ENCODE peak calls at places on chromosomes 7 and 10, in six cellular contexts. L is neural progenitor cell; Y is naive thymus-derived CD4-positive, alpha-beta T cell; V is upper lobe of left lung; P is heart right ventricle; G is hepatocyte. K is an unnamed sample. For H3K9me3 and H3K4me1, the result is how much of the 10 kb centered on the place peaks cover.

GRCh38 chr10:71126432-71126831 is 85.9 kb upstream of the UNC5B start:
- DNase-seq in L (no peak), Y (no peak), V (no peak), P (no peak), G (peak), K (no peak)

GRCh38 chr7:148883233-148884048 is 650 bp downstream of the EZH2 start:
- DNase-seq in L (peak), Y (peak), V (peak), P (peak), G (peak), K (peak)

GRCh38 chr10:97534746-97535367 is 36.1 kb downstream of the UBTD1 start:
- DNase-seq in L (peak), Y (no peak), V (peak), P (no peak), G (no peak), K (no peak)

GRCh38 chr10:43209651-43210141 is 57.2 kb downstream of the RASGEF1A start:
- DNase-seq in L (no peak), Y (no peak), V (no peak), P (no peak), G (no peak), K (no peak)

GRCh38 chr10:75764974-75765551 is 333.6 kb downstream of the LRMDA start:
- DNase-seq in L (peak), Y (no peak), V (no peak), P (no peak), G (no peak), K (no peak)

GRCh38 chr7:78924581-78924980 is 528.9 kb downstream of the MAGI2 start:
- DNase-seq in L (peak), Y (no peak), V (no peak), P (no peak), G (peak), K (no peak)

GRCh38 chr7:159117366-159118219 is 27.1 kb downstream of the VIPR2 start:
- DNase-seq in L (no peak), Y (no peak), V (no peak), P (no peak), G (no peak), K (no peak)

GRCh38 chr7:140364819-140365218 is 33.5 kb downstream of the SLC37A3 start:
- DNase-seq in L (no peak), Y (no peak), V (no peak), P (no peak), G (no peak), K (no peak)

GRCh38 chr7:115042596-115042995 is 120.7 kb downstream of the MDFIC start:
- DNase-seq in L (no peak), Y (no peak), V (no peak), P (no peak), G (no peak), K (no peak)

GRCh38 chr7:70997275-70997674 is 134.7 kb upstream of the GALNT17 start:
- DNase-seq in L (no peak), Y (no peak), V (no peak), P (no peak), G (no peak), K (no peak)

GRCh38 chr10:22620140-22620857 is 94.1 kb downstream of the PIP4K2A start:
- DNase-seq in L (no peak), Y (no peak), V (peak), P (peak), G (no peak), K (no peak)

GRCh38 chr10:113142601-113143000 is 192.6 kb downstream of the TCF7L2 start:
- DNase-seq in L (no peak), Y (no peak), V (no peak), P (no peak), G (peak), K (no peak)

GRCh38 chr7:116741625-116742316 is 69.8 kb downstream of the MET start:
- DNase-seq in L (no peak), Y (no peak), V (no peak), P (no peak), G (no peak), K (no peak)

GRCh38 chr7:109694122-109694521 is 1124.4 kb downstream of the DNAJB9 start:
- DNase-seq in L (no peak), Y (no peak), V (no peak), P (no peak), G (no peak), K (no peak)

GRCh38 chr7:449249-450019 is 70.2 kb downstream of the PDGFA start:
- DNase-seq in L (no peak), Y (no peak), V (no peak), P (no peak), G (no peak), K (no peak)

GRCh38 chr7:19665399-19666008 is 43.3 kb downstream of the POLR1F start:
- DNase-seq in L (peak), Y (no peak), V (no peak), P (no peak), G (peak), K (no peak)

GRCh38 chr10:44386546-44387052 is 1.7 kb upstream of the CXCL12 start:
- DNase-seq in L (peak), Y (peak), V (peak), P (peak), G (peak), K (no peak)

GRCh38 chr7:173120-173918 is 19.1 kb upstream of the FAM20C start:
- DNase-seq in L (no peak), Y (no peak), V (no peak), P (no peak), G (no peak), K (no peak)

GRCh38 chr10:17214991-17215781 is 12.9 kb upstream of the VIM start:
- DNase-seq in L (no peak), Y (no peak), V (no peak), P (no peak), G (no peak), K (no peak)

GRCh38 chr7:130831817-130832481 is 97.9 kb upstream of the KLF14 start:
- DNase-seq in L (peak), Y (no peak), V (no peak), P (no peak), G (peak), K (no peak)

GRCh38 chr7:112594397-112594796 is 113.6 kb downstream of the LSMEM1 start:
- DNase-seq in L (peak), Y (no peak), V (no peak), P (no peak), G (peak), K (no peak)

GRCh38 chr10:119522747-119523426 is 19.6 kb downstream of the RGS10 start:
- DNase-seq in L (no peak), Y (no peak), V (no peak), P (no peak), G (no peak), K (no peak)

GRCh38 chr7:147547252-147547897 is 1043.2 kb upstream of the C7orf33 start:
- DNase-seq in L (peak), Y (no peak), V (peak), P (no peak), G (peak), K (no peak)

GRCh38 chr7:113199841-113200240 is 81.5 kb upstream of the SMIM30 start:
- DNase-seq in L (no peak), Y (no peak), V (no peak), P (no peak), G (no peak), K (no peak)

GRCh38 chr7:75866497-75867389 is 12.1 kb upstream of the RHBDD2 start:
- DNase-seq in L (peak), Y (peak), V (peak), P (peak), G (peak), K (peak)

GRCh38 chr7:73536479-73536878 is 14.4 kb upstream of the BAZ1B start:
- DNase-seq in L (no peak), Y (no peak), V (no peak), P (no peak), G (no peak), K (no peak)

GRCh38 chr10:119595134-119595714 is 1.5 kb downstream of the TIAL1 start:
- DNase-seq in L (peak), Y (no peak), V (no peak), P (no peak), G (peak), K (no peak)

GRCh38 chr10:1939016-1939415 is 201.7 kb upstream of the ADARB2 start:
- DNase-seq in L (no peak), Y (no peak), V (no peak), P (no peak), G (no peak), K (no peak)

GRCh38 chr7:116588641-116589594 is 64.1 kb downstream of the CAV1 start:
- DNase-seq in L (peak), Y (no peak), V (no peak), P (no peak), G (peak), K (no peak)

GRCh38 chr7:30984359-30985107 is 20.8 kb downstream of the GHRHR start:
- DNase-seq in L (peak), Y (no peak), V (no peak), P (no peak), G (no peak), K (no peak)

GRCh38 chr7:134730359-134730758 is 49.1 kb upstream of the CALD1 start:
- DNase-seq in L (no peak), Y (no peak), V (no peak), P (no peak), G (no peak), K (no peak)

GRCh38 chr10:95309958-95310357 is 19.2 kb upstream of the PDLIM1 start:
- DNase-seq in L (no peak), Y (no peak), V (no peak), P (no peak), G (no peak), K (no peak)

GRCh38 chr7:87474533-87475358 is 734 bp downstream of the ABCB4 start:
- DNase-seq in L (peak), Y (no peak), V (no peak), P (peak), G (peak), K (no peak)

GRCh38 chr7:77575187-77575586 is 38.1 kb downstream of the PTPN12 start:
- DNase-seq in L (no peak), Y (no peak), V (no peak), P (no peak), G (no peak), K (no peak)

GRCh38 chr10:123645016-123645415 is 21.1 kb upstream of the GPR26 start:
- DNase-seq in L (no peak), Y (no peak), V (no peak), P (no peak), G (no peak), K (no peak)

GRCh38 chr7:47119408-47119807 is 462.5 kb downstream of the TNS3 start:
- DNase-seq in L (no peak), Y (no peak), V (no peak), P (no peak), G (no peak), K (no peak)

GRCh38 chr7:1920266-1920681 is 250.2 kb downstream of the ELFN1 start:
- DNase-seq in L (no peak), Y (no peak), V (no peak), P (no peak), G (no peak), K (no peak)

GRCh38 chr10:115915429-115915828 is 357.6 kb downstream of the GFRA1 start:
- DNase-seq in L (no peak), Y (no peak), V (no peak), P (no peak), G (no peak), K (no peak)
- H3K9me3 ChIP-seq in L (under half), Y (under half), V (under half), P (under half), G (under half), K (under half)

GRCh38 chr7:80896856-80897598 is 21.8 kb downstream of the SEMA3C start:
- DNase-seq in L (no peak), Y (no peak), V (no peak), P (no peak), G (no peak), K (no peak)

GRCh38 chr7:80902716-80903308 is 16.0 kb downstream of the SEMA3C start:
- DNase-seq in L (no peak), Y (no peak), V (no peak), P (no peak), G (no peak), K (no peak)

GRCh38 chr7:80905334-80905733 is 13.5 kb downstream of the SEMA3C start:
- DNase-seq in L (peak), Y (no peak), V (no peak), P (no peak), G (no peak), K (no peak)

GRCh38 chr7:80902035-80902434 is 16.8 kb downstream of the SEMA3C start:
- DNase-seq in L (no peak), Y (no peak), V (no peak), P (no peak), G (no peak), K (no peak)

DNA sequence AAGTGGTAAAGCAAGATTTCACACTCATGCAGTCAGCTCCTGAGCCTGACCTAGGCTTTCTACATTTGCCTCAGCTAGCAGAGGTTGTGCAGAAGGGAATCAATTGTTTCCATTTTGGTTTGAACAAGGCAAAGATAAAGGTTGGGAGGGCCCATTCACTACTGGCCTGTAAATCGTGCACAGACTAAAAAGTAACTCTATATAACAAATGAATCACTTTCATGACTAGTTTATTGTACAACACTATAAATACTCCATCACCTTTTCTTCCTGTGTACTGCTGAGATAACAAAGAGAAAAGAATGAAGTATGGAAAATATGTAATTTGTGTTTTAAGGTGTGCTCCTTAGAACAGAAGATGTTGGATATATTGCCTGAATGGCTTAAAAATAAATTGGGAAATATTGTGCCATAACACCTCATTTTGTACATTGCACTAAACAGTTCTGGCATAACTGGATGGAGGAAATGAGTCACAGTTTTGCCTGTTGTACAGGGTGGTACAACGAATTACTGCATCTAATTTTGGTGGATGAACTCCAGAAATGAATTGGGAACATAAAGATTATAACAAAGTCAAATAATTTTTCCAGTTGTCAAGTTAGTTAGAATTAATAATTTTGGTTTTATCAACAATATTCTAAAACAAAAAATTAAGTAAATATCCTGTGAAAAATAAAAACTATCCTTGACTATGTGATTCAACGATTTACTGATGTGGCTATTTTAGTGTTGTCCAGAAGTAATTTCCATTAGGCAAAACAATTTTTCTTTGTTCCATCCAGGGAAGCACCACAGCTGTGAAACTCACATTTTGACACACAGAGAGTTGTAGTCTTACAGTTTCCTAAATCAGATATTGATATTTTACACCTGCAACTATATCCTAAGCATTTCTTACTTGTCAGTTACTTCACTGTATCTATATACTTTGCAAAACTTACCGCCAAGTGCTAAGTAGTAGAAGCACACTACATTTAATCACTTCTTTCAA is 18.0 kb downstream of the SEMA3C start:
- DNase-seq in L (no peak), Y (no peak), V (no peak), P (no peak), G (no peak), K (no peak)
- H3K4me1 ChIP-seq in L (under half), Y (under half), V (under half), P (under half), G (under half), K (under half)

DNA sequence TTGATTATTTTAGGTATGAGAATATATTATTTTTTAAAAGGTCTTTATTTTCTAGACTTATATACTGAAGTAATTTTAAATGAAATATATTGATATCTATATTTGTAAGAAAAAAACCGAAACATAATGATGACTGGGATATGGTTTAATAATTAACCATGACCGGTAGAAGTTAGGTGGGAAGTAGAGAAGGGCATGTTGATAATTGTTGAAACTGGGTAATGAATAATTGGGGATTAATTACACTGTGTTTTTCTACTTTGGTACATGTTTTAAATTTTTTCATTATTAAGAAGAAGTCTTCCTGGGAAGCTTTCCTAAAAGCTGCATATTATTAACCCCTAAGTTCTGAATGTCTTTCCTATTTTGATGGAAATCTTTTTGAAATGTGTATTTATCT is 16.3 kb downstream of the TSPAN12 start:
- DNase-seq in L (no peak), Y (no peak), V (no peak), P (no peak), G (no peak), K (no peak)
- H3K4me3 ChIP-seq in L (no peak), Y (no peak), V (no peak), P (no peak), G (no peak), K (no peak)

DNA sequence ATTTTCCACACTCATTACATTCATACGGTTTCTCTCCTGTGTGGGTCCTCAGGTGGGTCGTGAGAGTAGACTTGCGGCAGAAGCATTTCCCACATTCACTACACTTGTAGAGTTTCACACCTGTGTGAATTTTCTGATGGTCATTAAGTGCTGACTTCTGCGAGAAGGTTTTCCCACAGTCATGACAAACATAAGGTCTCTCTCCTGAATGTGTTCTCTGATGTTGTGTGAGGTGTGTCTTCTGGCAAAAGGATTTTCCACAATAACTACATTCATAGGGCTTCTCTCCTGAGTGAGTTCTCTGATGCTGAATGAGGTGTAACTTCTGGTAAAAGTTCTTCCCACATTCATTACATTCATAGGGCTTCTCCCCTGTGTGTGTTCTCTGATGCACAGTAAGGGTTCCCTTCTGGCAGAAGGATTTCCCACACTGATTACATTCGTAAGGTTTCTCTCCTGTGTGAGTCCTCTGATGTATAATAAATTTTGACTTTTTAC is 15.1 kb downstream of the ZNF12 start:
- DNase-seq in L (no peak), Y (no peak), V (no peak), P (no peak), G (no peak), K (no peak)
- H3K9me3 ChIP-seq in L (half or more), Y (half or more), V (half or more), P (under half), G (half or more), K (half or more)

GRCh38 chr7:142554555-142555532 is 194.4 kb upstream of the PRSS1 start:
- DNase-seq in L (no peak), Y (no peak), V (no peak), P (no peak), G (no peak), K (no peak)
- H3K4me1 ChIP-seq in L (under half), Y (under half), V (under half), P (under half), G (under half), K (under half)

DNA sequence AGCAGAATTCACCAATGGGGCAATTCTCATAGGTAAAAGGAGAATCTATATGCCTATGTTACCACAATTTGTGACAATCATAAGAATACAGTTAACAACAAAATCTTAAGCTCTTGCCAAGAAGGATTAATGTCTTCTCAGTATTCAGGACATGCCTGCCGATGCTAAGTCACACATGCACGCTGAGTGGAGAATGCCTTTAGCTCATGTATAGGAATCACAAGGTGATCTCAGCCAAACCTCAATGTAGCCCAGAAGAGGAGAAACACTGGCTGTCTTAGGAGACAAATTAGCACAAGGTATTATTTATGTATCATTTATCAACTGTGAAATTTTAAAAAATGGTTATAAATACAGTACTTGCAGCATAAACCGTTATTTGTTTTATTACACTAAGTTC is 2.7 kb downstream of the HTR7 start:
- DNase-seq in L (no peak), Y (no peak), V (no peak), P (no peak), G (no peak), K (no peak)
- H3K4me3 ChIP-seq in L (no peak), Y (no peak), V (no peak), P (no peak), G (no peak), K (no peak)

DNA sequence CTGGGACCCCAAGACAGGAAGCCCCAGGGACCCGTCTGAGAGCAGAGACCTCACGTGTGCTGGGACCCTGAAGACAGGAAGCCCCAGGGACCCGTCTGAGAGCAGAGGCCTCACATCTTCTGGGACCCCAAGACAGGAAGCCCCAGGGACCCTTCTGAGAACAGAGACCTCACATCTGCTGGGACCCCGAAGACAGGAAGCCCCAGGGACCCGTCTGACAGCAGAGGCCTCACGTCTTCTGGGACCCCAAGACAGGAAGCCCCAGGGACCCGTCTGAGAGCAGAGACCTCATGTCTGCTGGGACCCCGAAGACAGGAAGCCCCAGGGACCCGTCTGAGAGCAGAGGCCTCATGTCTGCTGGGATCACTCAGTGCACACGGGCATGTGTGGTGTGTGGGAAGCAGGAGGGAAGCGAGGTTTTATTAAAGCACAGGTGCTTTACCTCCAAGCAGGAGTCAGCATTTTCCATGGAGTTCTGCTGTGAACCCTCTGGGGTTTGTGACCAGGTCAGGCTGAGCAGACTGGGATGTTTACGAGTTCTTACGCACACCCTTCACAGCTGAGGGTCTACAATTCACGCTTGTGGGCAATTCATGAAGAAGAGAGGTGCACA is 590.6 kb downstream of the DNAJB6 start:
- DNase-seq in L (no peak), Y (no peak), V (no peak), P (no peak), G (no peak), K (no peak)
- H3K9me3 ChIP-seq in L (under half), Y (under half), V (under half), P (under half), G (under half), K (under half)

GRCh38 chr7:6387734-6388294 is 59.9 kb downstream of the DAGLB start:
- DNase-seq in L (no peak), Y (no peak), V (no peak), P (no peak), G (no peak), K (no peak)
- H3K4me1 ChIP-seq in L (under half), Y (under half), V (half or more), P (half or more), G (under half), K (under half)

GRCh38 chr7:101804087-101804631 is 13.3 kb upstream of the CUX1 start:
- DNase-seq in L (peak), Y (no peak), V (no peak), P (no peak), G (no peak), K (no peak)

GRCh38 chr7:101803203-101804086 is 14.0 kb upstream of the CUX1 start:
- DNase-seq in L (no peak), Y (no peak), V (no peak), P (no peak), G (no peak), K (no peak)

GRCh38 chr7:101804642-101805401 is 12.6 kb upstream of the CUX1 start:
- DNase-seq in L (peak), Y (no peak), V (no peak), P (no peak), G (peak), K (no peak)
- H3K4me3 ChIP-seq in L (no peak), Y (no peak), V (no peak), P (no peak), G (no peak), K (no peak)